ENCODE peak calls at places on chromosome 1, in four cellular contexts. K is tibial artery, Z is esophagus muscularis mucosa, V is stomach. W is an unnamed sample.

GRCh38 chr1:41499591-41499990 is 15.1 kb upstream of the EDN2 start:
- DNase-seq in K (no peak), Z (no peak), V (no peak), W (no peak)

GRCh38 chr1:56073614-56074356 is 505.6 kb downstream of the PLPP3 start:
- DNase-seq in K (peak; percentile 88), Z (no peak), V (peak; percentile 63), W (peak; percentile 88)

GRCh38 chr1:66283583-66284041 is 250.3 kb upstream of the SGIP1 start:
- DNase-seq in K (no peak), Z (no peak), V (no peak), W (no peak)

GRCh38 chr1:117365350-117366280 is 1.6 kb upstream of the MAN1A2 start:
- DNase-seq in K (no peak), Z (no peak), V (no peak), W (no peak)

GRCh38 chr1:12591267-12591938 is 26.6 kb downstream of the DHRS3 start:
- DNase-seq in K (peak; percentile 81), Z (no peak), V (no peak), W (peak; percentile 84)

GRCh38 chr1:39507230-39507928 is 15.9 kb downstream of the BMP8A start:
- DNase-seq in K (no peak), Z (no peak), V (no peak), W (peak; percentile 9)

GRCh38 chr1:117795792-117796191 is 133.6 kb downstream of the GDAP2 start:
- DNase-seq in K (no peak), Z (no peak), V (no peak), W (no peak)

GRCh38 chr1:19067187-19067911 is 110.9 kb upstream of the IFFO2 start:
- DNase-seq in K (no peak), Z (no peak), V (peak; percentile 65), W (no peak)

GRCh38 chr1:97603776-97604175 is 317.1 kb downstream of the DPYD start:
- DNase-seq in K (no peak), Z (no peak), V (no peak), W (no peak)

GRCh38 chr1:213123532-213123931 is 72.5 kb downstream of the RPS6KC1 start:
- DNase-seq in K (no peak), Z (no peak), V (no peak), W (no peak)

GRCh38 chr1:18951818-18952391 is 4.6 kb downstream of the IFFO2 start:
- DNase-seq in K (no peak), Z (no peak), V (peak; percentile 36), W (no peak)

GRCh38 chr1:239976130-239976968 is 115.3 kb upstream of the FMN2 start:
- DNase-seq in K (peak; percentile 43), Z (peak; percentile 79), V (peak; percentile 63), W (no peak)

GRCh38 chr1:151098126-151098525 is 27.6 kb downstream of the GABPB2 start:
- DNase-seq in K (no peak), Z (no peak), V (no peak), W (no peak)

GRCh38 chr1:111882986-111883560 is 106.4 kb downstream of the KCND3 start:
- DNase-seq in K (no peak), Z (no peak), V (no peak), W (no peak)

GRCh38 chr1:67831850-67832513 is 1.3 kb downstream of the GNG12 start:
- DNase-seq in K (peak; percentile 72), Z (no peak), V (peak; percentile 63), W (peak; percentile 71)

GRCh38 chr1:178864326-178864725 is 6.6 kb downstream of the ANGPTL1 start:
- DNase-seq in K (no peak), Z (no peak), V (no peak), W (no peak)

GRCh38 chr1:206674745-206675175 is 9.9 kb upstream of the MAPKAPK2 start:
- DNase-seq in K (peak; percentile 81), Z (no peak), V (peak; percentile 81), W (peak; percentile 89)

GRCh38 chr1:109249654-109250401 is 489 bp downstream of the CELSR2 start:
- DNase-seq in K (no peak), Z (no peak), V (no peak), W (peak; percentile 36)

GRCh38 chr1:162389021-162389818 is 7.7 kb downstream of the C1orf226 start:
- DNase-seq in K (no peak), Z (peak; percentile 79), V (no peak), W (no peak)

GRCh38 chr1:96116707-96117106 is 604.9 kb upstream of the PTBP2 start:
- DNase-seq in K (no peak), Z (no peak), V (no peak), W (no peak)

GRCh38 chr1:51514733-51515132 is 4.3 kb downstream of the EPS15 start:
- DNase-seq in K (no peak), Z (no peak), V (no peak), W (no peak)

DNA sequence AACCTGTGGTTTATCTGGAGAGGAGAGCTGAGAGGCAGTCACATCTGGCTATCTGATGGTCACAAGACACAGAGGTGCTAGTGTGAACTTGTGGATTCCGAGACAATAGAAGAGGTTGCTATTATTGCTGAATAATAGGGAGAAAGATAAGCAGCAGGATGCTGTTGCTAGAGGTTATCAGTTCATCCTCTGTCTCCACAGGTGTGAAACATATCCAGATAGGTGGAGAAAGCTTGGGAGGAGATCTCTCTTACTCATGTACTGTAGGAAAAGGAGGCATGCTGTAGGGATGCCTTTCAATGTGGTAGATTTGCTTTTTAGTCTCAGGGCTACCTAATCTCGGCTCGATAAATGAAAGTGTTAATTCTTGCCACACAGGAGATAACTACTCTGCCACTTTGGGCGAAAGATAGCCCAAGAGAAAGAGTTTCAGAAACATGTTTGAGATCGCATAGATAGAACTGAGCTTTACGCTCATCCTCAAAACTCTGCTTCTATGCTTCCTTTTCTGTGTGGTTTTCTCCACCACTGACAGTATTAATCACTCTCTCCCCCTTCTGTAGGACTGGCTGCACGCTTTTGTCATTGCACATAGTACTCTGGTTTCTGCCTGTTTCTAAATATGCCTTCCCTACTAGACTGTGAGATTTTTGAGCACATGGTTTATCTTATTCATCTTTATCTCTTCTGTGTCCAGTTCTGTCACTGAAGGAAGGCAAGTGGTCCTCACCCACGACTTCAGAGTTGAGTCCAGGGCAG is 36.7 kb upstream of the PLXNA2 start:
- DNase-seq in K (no peak), Z (no peak), V (no peak), W (no peak)
- H3K27me3 ChIP-seq in K (no peaks in the 10 kb centered on the region), Z (peaks cover 5% of the 10 kb centered on the region), V (no peaks in the 10 kb centered on the region), W (no peaks in the 10 kb centered on the region)

GRCh38 chr1:201810466-201811216 is 18.3 kb upstream of the IPO9 start:
- DNase-seq in K (no peak), Z (no peak), V (no peak), W (no peak)

GRCh38 chr1:201808633-201808990 is 20.3 kb upstream of the IPO9 start:
- DNase-seq in K (no peak), Z (no peak), V (no peak), W (no peak)

GRCh38 chr1:201807958-201808632 is 20.9 kb upstream of the IPO9 start:
- DNase-seq in K (no peak), Z (no peak), V (no peak), W (no peak)

GRCh38 chr1:201809876-201810275 is 19.1 kb upstream of the IPO9 start:
- DNase-seq in K (no peak), Z (no peak), V (no peak), W (no peak)

DNA sequence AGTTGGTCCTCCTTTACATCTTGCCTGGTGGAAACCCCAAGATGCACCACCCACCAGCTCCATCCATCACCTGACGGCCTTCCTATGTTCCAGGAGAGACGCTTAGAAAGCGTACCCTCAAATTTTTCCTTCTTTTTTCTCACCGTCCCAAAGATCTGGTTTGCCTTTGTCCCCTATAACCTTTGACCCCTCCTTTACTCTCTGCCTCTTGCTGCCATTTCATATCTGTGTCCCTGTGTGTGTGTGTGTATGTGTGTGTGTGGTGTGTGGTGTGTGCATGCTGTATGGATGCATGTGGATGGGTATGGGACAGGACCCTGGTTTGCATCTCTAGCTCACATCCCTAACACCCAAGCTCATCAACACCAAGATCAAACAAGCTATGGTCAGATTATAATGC is 22.2 kb upstream of the IPO9 start:
- DNase-seq in K (no peak), Z (no peak), V (no peak), W (no peak)
- H3K27ac ChIP-seq in K (no peak overlapping the region), Z (no peak overlapping the region), V (no peak overlapping the region), W (no peak overlapping the region)

DNA sequence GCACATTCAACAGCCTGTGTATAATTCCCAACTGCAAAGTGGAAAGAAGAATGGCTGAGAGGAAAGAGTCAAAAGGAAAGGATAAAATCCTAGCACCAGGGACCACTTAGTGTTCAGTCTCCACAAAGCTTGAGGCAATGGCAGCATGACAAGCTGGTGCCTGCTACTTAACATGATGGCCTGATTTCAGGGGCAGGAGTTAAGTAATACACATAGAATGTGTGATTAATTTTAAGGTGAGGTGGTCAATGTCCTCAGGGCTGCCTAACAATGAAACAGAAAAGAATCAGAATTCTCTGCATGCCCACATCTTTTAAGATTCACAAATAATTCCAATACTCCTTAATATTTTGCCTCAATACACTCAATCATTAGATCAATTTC is 8.9 kb downstream of the P3H1 start:
- DNase-seq in K (no peak), Z (no peak), V (no peak), W (no peak)
- H3K36me3 ChIP-seq in K (peaks cover 88% of the 10 kb centered on the region), Z (peaks cover 84% of the 10 kb centered on the region), V (peaks cover 66% of the 10 kb centered on the region), W (peaks cover 4% of the 10 kb centered on the region)

GRCh38 chr1:29920316-29920715 is 684.0 kb downstream of the PTPRU start:
- DNase-seq in K (no peak), Z (no peak), V (no peak), W (peak; percentile 23)

GRCh38 chr1:29916656-29917369 is 680.5 kb downstream of the PTPRU start:
- DNase-seq in K (no peak), Z (no peak), V (no peak), W (no peak)

GRCh38 chr1:29921741-29922140 is 685.4 kb downstream of the PTPRU start:
- DNase-seq in K (no peak), Z (no peak), V (no peak), W (no peak)

GRCh38 chr1:29924017-29924431 is 687.7 kb downstream of the PTPRU start:
- DNase-seq in K (no peak), Z (no peak), V (no peak), W (no peak)

DNA sequence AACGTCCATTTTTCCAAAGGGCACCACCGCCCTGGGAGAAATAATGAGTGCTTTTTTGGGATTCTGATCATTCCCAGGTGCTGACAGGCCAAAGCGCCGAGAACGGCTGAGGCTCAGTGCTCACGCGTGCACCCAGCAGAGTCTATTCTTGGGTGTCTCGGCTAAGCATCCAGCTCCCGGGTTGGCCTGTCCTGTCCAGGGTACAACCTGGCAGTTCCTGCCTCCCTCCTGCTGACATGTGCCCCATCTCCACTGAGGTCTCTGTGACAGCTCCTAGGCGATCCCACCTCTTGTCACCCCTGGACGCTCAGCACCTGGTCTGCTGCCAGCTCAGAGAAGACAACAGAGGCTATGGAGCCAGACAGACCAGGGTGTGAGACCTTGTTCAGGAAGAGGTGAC is 684.5 kb downstream of the PTPRU start:
- DNase-seq in K (no peak), Z (no peak), V (no peak), W (no peak)
- H3K27me3 ChIP-seq in K (peaks cover 15% of the 10 kb centered on the region), Z (peaks cover 29% of the 10 kb centered on the region), V (peaks cover 17% of the 10 kb centered on the region), W (no peaks in the 10 kb centered on the region)